ENCODE peak calls at places on chromosomes 5 and 9, in six cellular contexts. One of them, this sample, is unnamed.

GRCh38 chr5:55110156-55110680 is 7.8 kb downstream of the GZMA start:
- DNase-seq in IMR-90: no peak
- DNase-seq in H1: no peak
- DNase-seq in H9: no peak
- DNase-seq in mesenchymal stem cell: no peak
- DNase-seq in neuronal stem cell: no peak
- DNase-seq in this sample: no peak

GRCh38 chr9:109771796-109772525 is 8.0 kb upstream of the PALM2AKAP2 start:
- DNase-seq in H1: no peak
- DNase-seq in neuronal stem cell: no peak
- DNase-seq in mesenchymal stem cell: peak; percentile 65
- DNase-seq in H9: no peak
- DNase-seq in IMR-90: peak; percentile 64
- DNase-seq in this sample: no peak

GRCh38 chr5:175765858-175766257 is 105.5 kb upstream of the CPLX2 start:
- DNase-seq in mesenchymal stem cell: no peak
- DNase-seq in IMR-90: no peak
- DNase-seq in neuronal stem cell: no peak
- DNase-seq in H9: no peak
- DNase-seq in H1: no peak
- DNase-seq in this sample: no peak

GRCh38 chr5:144944936-144945335 is 774.3 kb downstream of the KCTD16 start:
- DNase-seq in H1: no peak
- DNase-seq in H9: no peak
- DNase-seq in IMR-90: no peak
- DNase-seq in neuronal stem cell: no peak
- DNase-seq in mesenchymal stem cell: no peak
- DNase-seq in this sample: no peak

GRCh38 chr9:79776581-79776980 is 204.8 kb downstream of the TLE4 start:
- DNase-seq in neuronal stem cell: no peak
- DNase-seq in H1: no peak
- DNase-seq in IMR-90: peak; percentile 52
- DNase-seq in H9: no peak
- DNase-seq in mesenchymal stem cell: peak; percentile 22
- DNase-seq in this sample: peak; percentile 77

GRCh38 chr5:109062669-109063068 is 315.0 kb downstream of the FER start:
- DNase-seq in H9: no peak
- DNase-seq in H1: no peak
- DNase-seq in IMR-90: no peak
- DNase-seq in mesenchymal stem cell: no peak
- DNase-seq in neuronal stem cell: no peak
- DNase-seq in this sample: no peak

GRCh38 chr5:5957737-5958136 is 420.6 kb downstream of the MED10 start:
- DNase-seq in mesenchymal stem cell: no peak
- DNase-seq in IMR-90: no peak
- DNase-seq in neuronal stem cell: no peak
- DNase-seq in H9: no peak
- DNase-seq in H1: no peak
- DNase-seq in this sample: no peak

GRCh38 chr9:115211413-115212204 is 93.7 kb upstream of the TNC start:
- DNase-seq in IMR-90: peak; percentile 62
- DNase-seq in mesenchymal stem cell: peak; percentile 76
- DNase-seq in neuronal stem cell: no peak
- DNase-seq in H9: no peak
- DNase-seq in H1: no peak
- DNase-seq in this sample: no peak

GRCh38 chr5:157271740-157272271 is 5.9 kb downstream of the CYFIP2 start:
- DNase-seq in neuronal stem cell: no peak
- DNase-seq in H1: no peak
- DNase-seq in mesenchymal stem cell: no peak
- DNase-seq in H9: no peak
- DNase-seq in IMR-90: no peak
- DNase-seq in this sample: no peak

GRCh38 chr9:18837402-18837801 is 195.6 kb downstream of the SAXO1 start:
- DNase-seq in IMR-90: no peak
- DNase-seq in H1: no peak
- DNase-seq in neuronal stem cell: no peak
- DNase-seq in mesenchymal stem cell: no peak
- DNase-seq in H9: no peak
- DNase-seq in this sample: no peak

GRCh38 chr5:129770034-129770433 is 22.1 kb downstream of the MINAR2 start:
- DNase-seq in H9: no peak
- DNase-seq in neuronal stem cell: no peak
- DNase-seq in IMR-90: no peak
- DNase-seq in mesenchymal stem cell: no peak
- DNase-seq in H1: no peak
- DNase-seq in this sample: peak; percentile 23

GRCh38 chr5:96743805-96744559 is 63.8 kb downstream of the ERAP1 start:
- DNase-seq in neuronal stem cell: no peak
- DNase-seq in H1: no peak
- DNase-seq in mesenchymal stem cell: no peak
- DNase-seq in H9: no peak
- DNase-seq in IMR-90: no peak
- DNase-seq in this sample: no peak
- H3K14ac ChIP-seq in neuronal stem cell: no peak overlapping the region
- H3K14ac ChIP-seq in H1: no peak overlapping the region
- H3K14ac ChIP-seq in mesenchymal stem cell: no peak overlapping the region
- H3K14ac ChIP-seq in H9: no peak overlapping the region
- H3K14ac ChIP-seq in IMR-90: no peak overlapping the region
- H3K14ac ChIP-seq in this sample: no peak overlapping the region

GRCh38 chr9:107952773-107953172 is 463.2 kb upstream of the KLF4 start:
- DNase-seq in IMR-90: no peak
- DNase-seq in H1: no peak
- DNase-seq in H9: no peak
- DNase-seq in neuronal stem cell: no peak
- DNase-seq in mesenchymal stem cell: no peak
- DNase-seq in this sample: no peak

GRCh38 chr9:107954303-107954702 is 464.7 kb upstream of the KLF4 start:
- DNase-seq in H9: no peak
- DNase-seq in neuronal stem cell: no peak
- DNase-seq in IMR-90: no peak
- DNase-seq in mesenchymal stem cell: no peak
- DNase-seq in H1: no peak
- DNase-seq in this sample: no peak

GRCh38 chr9:107951511-107951910 is 461.9 kb upstream of the KLF4 start:
- DNase-seq in H1: no peak
- DNase-seq in IMR-90: no peak
- DNase-seq in neuronal stem cell: no peak
- DNase-seq in mesenchymal stem cell: no peak
- DNase-seq in H9: no peak
- DNase-seq in this sample: no peak

GRCh38 chr9:107949058-107949457 is 459.5 kb upstream of the KLF4 start:
- DNase-seq in H9: no peak
- DNase-seq in neuronal stem cell: no peak
- DNase-seq in H1: no peak
- DNase-seq in IMR-90: no peak
- DNase-seq in mesenchymal stem cell: no peak
- DNase-seq in this sample: peak; percentile 55

GRCh38 chr9:107953556-107954158 is 464.1 kb upstream of the KLF4 start:
- DNase-seq in H1: no peak
- DNase-seq in mesenchymal stem cell: no peak
- DNase-seq in IMR-90: no peak
- DNase-seq in neuronal stem cell: no peak
- DNase-seq in H9: no peak
- DNase-seq in this sample: no peak
- H3K14ac ChIP-seq in H1: no peak overlapping the region
- H3K14ac ChIP-seq in mesenchymal stem cell: no peak overlapping the region
- H3K14ac ChIP-seq in IMR-90: no peak overlapping the region
- H3K14ac ChIP-seq in neuronal stem cell: no peak overlapping the region
- H3K14ac ChIP-seq in H9: no peak overlapping the region
- H3K14ac ChIP-seq in this sample: no peak overlapping the region

GRCh38 chr5:12023614-12024241 is 119.5 kb upstream of the CTNND2 start:
- DNase-seq in neuronal stem cell: peak; percentile 30
- DNase-seq in H9: no peak
- DNase-seq in mesenchymal stem cell: peak; percentile 50
- DNase-seq in H1: no peak
- DNase-seq in IMR-90: peak; percentile 27
- DNase-seq in this sample: peak; percentile 87
- H3K14ac ChIP-seq in neuronal stem cell: no peak overlapping the region
- H3K14ac ChIP-seq in H9: no peak overlapping the region
- H3K14ac ChIP-seq in mesenchymal stem cell: no peak overlapping the region
- H3K14ac ChIP-seq in H1: no peak overlapping the region
- H3K14ac ChIP-seq in IMR-90: no peak overlapping the region
- H3K14ac ChIP-seq in this sample: no peak overlapping the region

GRCh38 chr5:166486348-166486747 is 1805.1 kb upstream of the WWC1 start:
- DNase-seq in mesenchymal stem cell: no peak
- DNase-seq in H9: no peak
- DNase-seq in IMR-90: no peak
- DNase-seq in H1: no peak
- DNase-seq in neuronal stem cell: no peak
- DNase-seq in this sample: no peak

GRCh38 chr5:166493627-166494026 is 1797.8 kb upstream of the WWC1 start:
- DNase-seq in mesenchymal stem cell: peak; percentile 63
- DNase-seq in neuronal stem cell: no peak
- DNase-seq in IMR-90: no peak
- DNase-seq in H9: no peak
- DNase-seq in H1: no peak
- DNase-seq in this sample: peak; percentile 52

GRCh38 chr5:166493042-166493441 is 1798.4 kb upstream of the WWC1 start:
- DNase-seq in IMR-90: no peak
- DNase-seq in H9: no peak
- DNase-seq in H1: no peak
- DNase-seq in mesenchymal stem cell: no peak
- DNase-seq in neuronal stem cell: no peak
- DNase-seq in this sample: no peak

DNA sequence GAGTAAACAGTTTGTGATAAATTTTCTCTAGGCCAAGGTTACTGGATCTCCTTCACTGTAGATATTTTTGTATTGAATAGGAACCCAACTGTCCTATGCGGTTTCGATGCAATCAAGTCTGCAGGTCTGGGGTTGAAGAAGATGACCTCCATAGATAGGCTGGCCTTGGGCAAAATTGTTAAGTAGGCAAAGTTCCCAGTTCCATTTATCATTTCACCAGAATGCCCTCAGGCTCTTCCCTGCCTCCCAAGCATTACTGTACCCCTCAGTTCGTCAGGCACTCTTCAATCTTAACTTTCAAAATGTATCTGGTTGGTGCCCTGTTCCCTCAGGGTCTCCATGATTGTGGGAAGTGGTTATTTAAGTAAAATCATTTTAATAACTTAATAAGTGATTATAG is 1802.9 kb upstream of the WWC1 start:
- DNase-seq in H9: no peak
- DNase-seq in neuronal stem cell: no peak
- DNase-seq in IMR-90: no peak
- DNase-seq in mesenchymal stem cell: no peak
- DNase-seq in H1: no peak
- DNase-seq in this sample: no peak
- H3K14ac ChIP-seq in H9: no peak overlapping the region
- H3K14ac ChIP-seq in neuronal stem cell: no peak overlapping the region
- H3K14ac ChIP-seq in IMR-90: no peak overlapping the region
- H3K14ac ChIP-seq in mesenchymal stem cell: no peak overlapping the region
- H3K14ac ChIP-seq in H1: no peak overlapping the region
- H3K14ac ChIP-seq in this sample: no peak overlapping the region

GRCh38 chr9:112278152-112278551 is 55.3 kb downstream of the PTBP3 start:
- DNase-seq in H9: no peak
- DNase-seq in H1: no peak
- DNase-seq in IMR-90: peak; percentile 5
- DNase-seq in neuronal stem cell: no peak
- DNase-seq in mesenchymal stem cell: no peak
- DNase-seq in this sample: peak; percentile 7
- H3K14ac ChIP-seq in H9: no peak overlapping the region
- H3K14ac ChIP-seq in H1: no peak overlapping the region
- H3K14ac ChIP-seq in IMR-90: peak overlapping the region; percentile 59
- H3K14ac ChIP-seq in neuronal stem cell: no peak overlapping the region
- H3K14ac ChIP-seq in mesenchymal stem cell: no peak overlapping the region
- H3K14ac ChIP-seq in this sample: no peak overlapping the region

DNA sequence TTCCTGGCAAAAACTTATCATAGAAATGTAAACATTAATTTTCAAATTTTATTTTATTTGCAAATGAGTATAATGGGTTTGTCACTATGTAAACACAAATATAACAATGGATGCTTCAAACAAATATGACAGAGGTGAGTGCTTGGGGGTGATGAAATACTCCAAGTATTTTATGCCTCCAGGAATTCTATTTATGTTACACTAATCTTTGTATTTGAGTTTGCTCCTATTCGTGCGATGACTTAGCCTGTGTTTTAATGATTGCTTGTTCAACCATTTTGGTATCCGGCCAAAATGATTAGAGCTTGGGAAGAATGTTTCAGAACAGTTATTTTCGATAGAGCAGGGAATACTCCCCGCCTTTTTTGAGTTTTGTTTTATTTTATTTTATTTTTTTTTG is 5.0 kb downstream of the DMRT2 start:
- DNase-seq in IMR-90: no peak
- DNase-seq in H9: no peak
- DNase-seq in mesenchymal stem cell: no peak
- DNase-seq in neuronal stem cell: no peak
- DNase-seq in H1: no peak
- DNase-seq in this sample: no peak
- H3K14ac ChIP-seq in IMR-90: no peak overlapping the region
- H3K14ac ChIP-seq in H9: no peak overlapping the region
- H3K14ac ChIP-seq in mesenchymal stem cell: no peak overlapping the region
- H3K14ac ChIP-seq in neuronal stem cell: no peak overlapping the region
- H3K14ac ChIP-seq in H1: no peak overlapping the region
- H3K14ac ChIP-seq in this sample: no peak overlapping the region

This sample was measured in trophoblast cell.